ENCODE peak calls at places on chromosomes 6 and 20, in nine cellular contexts. R, F, S, Z, N, Q, B, T and Y are unnamed samples.

GRCh38 chr6:149985506-149985937 is 21.8 kb downstream of the ULBP1 start:
- DNase-seq in F (no peak), N (no peak), B (no peak), T (no peak), Q (no peak), Z (no peak), R (no peak), S (no peak), Y (no peak)

GRCh38 chr6:47924001-47924400 is 142.2 kb downstream of the OPN5 start:
- DNase-seq in S (no peak), Z (no peak), N (no peak), R (no peak), F (no peak), Q (no peak), T (no peak), B (no peak), Y (no peak)

GRCh38 chr6:89132087-89132486 is 13.8 kb upstream of the PM20D2 start:
- DNase-seq in B (no peak), Q (no peak), T (no peak), N (no peak), F (no peak), R (no peak), S (no peak), Z (no peak), Y (no peak)

GRCh38 chr6:4794140-4794707 is 18.0 kb downstream of the CDYL start:
- DNase-seq in N (no peak), Q (no peak), R (peak), T (no peak), F (no peak), B (no peak), Z (no peak), S (no peak), Y (no peak)

GRCh38 chr6:35804996-35805736 is at the start of gene LHFPL5:
- DNase-seq in S (peak), T (peak), B (no peak), R (no peak), Z (peak), F (no peak), N (peak), Q (peak), Y (peak)

GRCh38 chr6:166023273-166023989 is 144.2 kb downstream of the TBXT start:
- DNase-seq in B (no peak), N (no peak), T (no peak), S (no peak), F (no peak), R (no peak), Z (no peak), Q (no peak), Y (no peak)

GRCh38 chr6:41586564-41586963 is 40.4 kb downstream of the FOXP4 start:
- DNase-seq in F (no peak), T (peak), Z (no peak), Q (no peak), R (no peak), S (no peak), N (no peak), B (no peak), Y (no peak)

GRCh38 chr6:139161817-139162284 is 27.0 kb downstream of the HECA start:
- DNase-seq in S (no peak), B (peak), R (no peak), Q (no peak), T (no peak), Z (no peak), F (no peak), N (no peak), Y (no peak)

GRCh38 chr6:169395080-169395805 is 141.6 kb upstream of the THBS2 start:
- DNase-seq in F (no peak), N (no peak), T (no peak), R (no peak), S (no peak), B (no peak), Z (no peak), Q (no peak), Y (no peak)

GRCh38 chr6:52104979-52105378 is 17.6 kb upstream of the PKHD1 start:
- DNase-seq in B (no peak), R (no peak), T (no peak), F (no peak), Q (no peak), S (no peak), Z (no peak), N (no peak), Y (no peak)

GRCh38 chr6:31497595-31498476 is at the start of gene MICB:
- DNase-seq in R (peak), B (peak), Q (peak), F (peak), Z (peak), N (peak), T (peak), S (peak), Y (peak)

GRCh38 chr20:21083825-21084325 is 22.3 kb downstream of the LINC00237 start:
- DNase-seq in F (no peak), Z (no peak), Q (no peak), S (no peak), T (no peak), R (no peak), B (no peak), N (no peak), Y (peak)

GRCh38 chr6:75579951-75580350 is 21.7 kb upstream of the SENP6 start:
- DNase-seq in B (no peak), N (no peak), F (no peak), Z (no peak), T (no peak), R (no peak), S (no peak), Q (no peak), Y (no peak)

GRCh38 chr6:157514659-157515496 is 133.9 kb downstream of the ZDHHC14 start:
- DNase-seq in R (peak), N (peak), Q (no peak), F (no peak), Z (no peak), T (no peak), B (no peak), S (peak), Y (peak)

GRCh38 chr6:159074120-159074684 is 29.4 kb upstream of the TAGAP start:
- DNase-seq in F (peak), R (peak), Z (no peak), S (peak), Q (no peak), B (no peak), T (peak), N (no peak), Y (peak)

GRCh38 chr6:147023581-147023980 is 180.6 kb upstream of the STXBP5 start:
- DNase-seq in B (no peak), N (no peak), Q (no peak), Z (no peak), T (no peak), R (no peak), F (no peak), S (no peak), Y (no peak)

GRCh38 chr20:63639093-63639860 is 12.4 kb upstream of the GMEB2 start:
- DNase-seq in R (no peak), S (no peak), T (no peak), N (no peak), Z (no peak), B (no peak), F (no peak), Q (no peak), Y (no peak)

GRCh38 chr6:24689964-24690363 is 23.1 kb downstream of the ACOT13 start:
- DNase-seq in T (no peak), F (no peak), S (no peak), Z (no peak), B (no peak), R (no peak), N (no peak), Q (no peak), Y (no peak)

GRCh38 chr20:46293084-46293483 is 15.2 kb downstream of the CDH22 start:
- DNase-seq in B (no peak), N (peak), S (peak), R (peak), Q (no peak), Z (no peak), F (no peak), T (no peak), Y (peak)

GRCh38 chr6:44264154-44265002 is 973 bp downstream of the NFKBIE start:
- DNase-seq in T (peak), N (no peak), S (no peak), Z (no peak), F (no peak), R (no peak), Q (no peak), B (no peak), Y (peak)

GRCh38 chr20:51946581-51946980 is 144.3 kb upstream of the SALL4 start:
- DNase-seq in B (no peak), S (no peak), Q (no peak), R (no peak), T (no peak), Z (no peak), F (no peak), N (no peak), Y (no peak)

GRCh38 chr6:26431258-26432162 is 8.8 kb upstream of the BTN3A3 start:
- DNase-seq in R (no peak), N (no peak), Z (no peak), T (no peak), Q (no peak), B (no peak), S (no peak), F (no peak), Y (no peak)

GRCh38 chr20:44646023-44646640 is 5.4 kb downstream of the ADA start:
- DNase-seq in N (no peak), B (peak), S (peak), Q (no peak), Z (no peak), T (no peak), R (no peak), F (no peak), Y (peak)

GRCh38 chr6:155274106-155274505 is 10.3 kb downstream of the CLDN20 start:
- DNase-seq in F (no peak), S (no peak), Z (no peak), R (no peak), N (no peak), Q (no peak), T (no peak), B (no peak), Y (no peak)
- TF ChIP-seq MAX in F (no peak), S (no peak), Z (no peak), R (no peak), N (no peak), Q (no peak), T (no peak), B (no peak), Y (no peak)

GRCh38 chr6:93848011-93848620 is 428.8 kb upstream of the EPHA7 start:
- DNase-seq in F (no peak), Q (no peak), B (no peak), N (no peak), T (no peak), Z (no peak), S (no peak), R (no peak), Y (no peak)

DNA sequence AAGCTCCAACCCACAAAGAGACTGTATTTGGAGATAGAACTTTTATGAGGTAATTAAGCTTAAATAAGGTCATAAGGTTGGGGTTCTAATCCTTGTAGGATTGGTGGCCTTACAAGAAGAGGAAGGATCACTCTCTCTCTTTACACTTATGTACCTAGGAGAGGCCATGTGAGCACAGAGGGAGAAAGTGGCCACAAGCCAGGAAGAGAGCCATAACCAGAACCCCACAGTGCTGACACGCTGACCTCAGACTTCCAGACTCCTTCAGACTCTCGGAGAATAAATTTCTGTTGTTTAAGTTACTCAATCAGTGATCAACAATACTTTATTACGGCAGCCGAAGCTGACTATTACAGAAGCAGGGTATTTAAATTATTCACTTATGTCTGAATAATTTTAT is 430.5 kb upstream of the EPHA7 start:
- DNase-seq in S (no peak), F (no peak), N (no peak), Q (no peak), Z (no peak), T (no peak), R (no peak), B (no peak), Y (no peak)
- TF ChIP-seq MAX in S (no peak), F (no peak), N (no peak), Q (no peak), Z (no peak), T (no peak), R (no peak), B (no peak), Y (no peak)

DNA sequence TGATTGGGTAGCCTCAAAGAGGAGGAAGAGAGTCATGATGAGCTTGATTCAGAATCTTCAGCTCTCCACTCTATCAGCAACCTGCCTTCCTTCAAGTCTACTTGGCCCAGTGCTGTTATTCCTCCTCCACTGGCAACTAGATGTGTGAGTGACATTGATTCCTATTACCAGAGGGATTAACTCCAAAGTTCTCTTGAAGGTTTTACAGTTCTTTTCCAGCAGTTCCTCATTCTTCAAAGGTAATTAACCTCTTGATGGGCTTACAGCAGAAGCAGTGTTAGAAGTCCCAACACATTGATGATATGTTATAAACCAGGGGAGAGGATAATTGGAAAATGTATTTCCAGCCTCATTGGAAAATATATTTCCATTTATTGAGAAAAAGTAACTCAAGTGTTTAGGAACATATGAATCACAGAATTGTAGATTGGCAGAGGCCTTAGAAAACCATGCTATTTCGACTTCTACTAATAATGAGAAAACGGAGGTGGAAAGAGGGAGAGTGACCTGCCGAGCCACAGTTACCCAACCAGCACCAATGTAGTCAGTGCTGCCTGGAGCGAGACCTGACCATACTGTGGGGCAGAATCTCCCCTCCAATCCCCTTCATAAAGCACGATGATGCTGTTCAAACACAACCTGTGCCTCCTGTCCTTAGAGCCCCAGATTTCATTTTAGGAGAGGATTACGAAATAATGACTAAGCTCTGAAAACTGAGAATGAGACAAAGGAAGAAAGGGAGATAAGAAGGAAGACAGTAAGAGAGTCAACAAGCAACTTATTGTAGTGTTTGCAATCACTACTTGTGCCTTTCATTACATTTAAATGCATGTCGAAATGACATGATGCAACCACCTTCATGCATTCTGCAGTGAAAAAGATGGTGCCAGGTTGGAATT is 70.8 kb downstream of the ATXN1 start:
- DNase-seq in S (no peak), F (no peak), N (peak), T (no peak), R (peak), Q (no peak), Z (no peak), B (no peak), Y (peak)
- TF ChIP-seq MAX in S (no peak), F (no peak), N (no peak), T (no peak), R (no peak), Q (no peak), Z (no peak), B (no peak), Y (no peak)

GRCh38 chr6:151139524-151139923 is 100.2 kb upstream of the AKAP12 start:
- DNase-seq in Q (no peak), B (no peak), R (no peak), T (no peak), S (no peak), Z (no peak), F (no peak), N (no peak), Y (no peak)
- TF ChIP-seq MAX in Q (no peak), B (no peak), R (no peak), T (no peak), S (no peak), Z (no peak), F (no peak), N (no peak), Y (no peak)

GRCh38 chr6:36946526-36946925 is 8.0 kb upstream of the PI16 start:
- DNase-seq in F (no peak), R (no peak), T (no peak), Q (no peak), N (no peak), S (no peak), Z (no peak), B (no peak), Y (no peak)

GRCh38 chr6:36953931-36954261 is 642 bp upstream of the PI16 start:
- DNase-seq in S (no peak), Z (peak), Q (no peak), T (no peak), R (no peak), N (no peak), F (no peak), B (no peak), Y (no peak)

GRCh38 chr6:36947570-36948351 is 6.8 kb upstream of the PI16 start:
- DNase-seq in N (no peak), F (peak), Z (peak), T (no peak), B (no peak), R (no peak), S (no peak), Q (no peak), Y (no peak)

GRCh38 chr6:36945301-36945700 is 9.2 kb upstream of the PI16 start:
- DNase-seq in N (no peak), Q (no peak), B (no peak), R (no peak), Z (no peak), S (no peak), T (no peak), F (no peak), Y (no peak)

DNA sequence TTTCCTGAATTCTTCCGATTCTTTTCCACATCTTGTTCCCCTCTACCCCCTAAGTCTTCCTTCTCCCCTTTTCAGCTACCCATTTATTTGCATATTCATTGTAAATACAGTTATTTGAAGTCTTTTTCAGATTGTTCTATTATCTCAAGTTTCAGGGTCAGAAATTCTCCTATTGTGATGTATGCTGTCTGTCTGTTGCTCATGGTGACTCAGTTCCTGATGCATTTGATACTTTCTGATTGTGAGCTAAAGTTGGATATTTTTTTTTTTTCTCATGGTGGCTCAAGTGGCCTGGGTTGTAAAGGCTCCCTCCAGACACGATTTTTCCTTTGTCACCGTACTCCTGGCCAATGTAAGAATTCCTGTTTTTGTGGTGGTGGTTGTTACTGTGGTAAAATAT is 4.9 kb upstream of the PI16 start:
- DNase-seq in T (no peak), N (no peak), R (no peak), Z (no peak), B (no peak), Q (no peak), S (peak), F (no peak), Y (no peak)
- TF ChIP-seq MAX in T (no peak), N (no peak), R (no peak), Z (no peak), B (no peak), Q (no peak), S (no peak), F (no peak), Y (no peak)

GRCh38 chr20:6824401-6824800 is 56.9 kb downstream of the BMP2 start:
- DNase-seq in S (no peak), R (no peak), N (no peak), Z (no peak), F (no peak), T (no peak), Q (no peak), B (no peak), Y (no peak)

GRCh38 chr20:6814945-6815344 is 47.5 kb downstream of the BMP2 start:
- DNase-seq in F (no peak), Z (no peak), B (no peak), Q (no peak), T (no peak), R (no peak), N (no peak), S (no peak), Y (no peak)

GRCh38 chr20:6818033-6818808 is 50.7 kb downstream of the BMP2 start:
- DNase-seq in R (no peak), F (no peak), S (no peak), T (no peak), B (no peak), Z (peak), Q (peak), N (no peak), Y (no peak)

GRCh38 chr20:6819599-6819998 is 52.1 kb downstream of the BMP2 start:
- DNase-seq in F (no peak), R (no peak), T (no peak), Q (no peak), Z (no peak), N (peak), S (peak), B (no peak), Y (no peak)
- TF ChIP-seq MAX in F (no peak), R (no peak), T (no peak), Q (no peak), Z (no peak), N (no peak), S (no peak), B (no peak), Y (no peak)

GRCh38 chr6:8130399-8130798 is 28.1 kb upstream of the EEF1E1 start:
- DNase-seq in N (no peak), S (no peak), Q (no peak), Z (no peak), B (no peak), R (no peak), F (no peak), T (no peak), Y (no peak)
- TF ChIP-seq MAX in N (no peak), S (no peak), Q (no peak), Z (no peak), B (no peak), R (no peak), F (no peak), T (no peak), Y (no peak)